ENCODE peak calls at places on chromosomes 12 and 14, in four cellular contexts. Y, J, I and W are unnamed samples.

GRCh38 chr12:130916251-130916911 is 37.3 kb upstream of the ADGRD1 start:
- DNase-seq in Y (peak), J (peak), I (peak), W (peak)

GRCh38 chr12:67274186-67274585 is 5.0 kb downstream of the CAND1 start:
- DNase-seq in Y (peak), J (no peak), I (no peak), W (no peak)

GRCh38 chr12:22982635-22983034 is 357.7 kb downstream of the ETNK1 start:
- DNase-seq in Y (no peak), J (no peak), I (no peak), W (no peak)

GRCh38 chr12:40106655-40107054 is 774 bp upstream of the SLC2A13 start:
- DNase-seq in Y (peak), J (no peak), I (no peak), W (no peak)

GRCh38 chr14:54182419-54183040 is 214.3 kb upstream of the CDKN3 start:
- DNase-seq in Y (no peak), J (peak), I (no peak), W (peak)

GRCh38 chr12:100920493-100920892 is 125.9 kb downstream of the ANO4 start:
- DNase-seq in Y (no peak), J (no peak), I (no peak), W (no peak)

GRCh38 chr12:74254784-74255183 is 282.9 kb upstream of the ATXN7L3B start:
- DNase-seq in Y (no peak), J (no peak), I (no peak), W (no peak)

GRCh38 chr12:65364021-65364420 is 85.5 kb downstream of the MSRB3 start:
- DNase-seq in Y (no peak), J (no peak), I (no peak), W (peak)

GRCh38 chr14:104546591-104547309 is 32.8 kb upstream of the C14orf180 start:
- DNase-seq in Y (no peak), J (no peak), I (no peak), W (no peak)

GRCh38 chr14:22265319-22266140 is 323.5 kb downstream of the DAD1 start:
- DNase-seq in Y (no peak), J (peak), I (no peak), W (no peak)

GRCh38 chr12:69331846-69332684 is 16.1 kb upstream of the LYZ start:
- DNase-seq in Y (no peak), J (no peak), I (no peak), W (no peak)

GRCh38 chr14:63045234-63045611 is at the start of gene KCNH5:
- DNase-seq in Y (no peak), J (peak), I (peak), W (peak)